ENCODE peak calls at places on chromosomes 1 and 21, in five cellular contexts. E is sigmoid colon, P is prostate gland, Z is uterus, N is stomach. Q is an unnamed sample.

GRCh38 chr1:44327679-44328491 is 27.2 kb downstream of the ERI3 start:
- DNase-seq in E (peak), N (peak), Z (peak), P (peak), Q (peak)

GRCh38 chr1:209769171-209769904 is 13.5 kb downstream of the TRAF3IP3 start:
- DNase-seq in P (no peak), E (peak), Z (peak), N (no peak), Q (peak)

GRCh38 chr1:167631987-167632680 is 2.1 kb downstream of the RCSD1 start:
- DNase-seq in P (no peak), Z (no peak), E (no peak), N (no peak), Q (no peak)

GRCh38 chr1:113303252-113303651 is 87.1 kb upstream of the MAGI3 start:
- DNase-seq in N (no peak), Z (no peak), P (no peak), E (no peak), Q (no peak)

GRCh38 chr1:203364013-203364730 is 13.2 kb upstream of the FMOD start:
- DNase-seq in P (no peak), E (no peak), N (peak), Z (no peak), Q (no peak)

GRCh38 chr1:110436635-110437034 is 14.3 kb upstream of the PROK1 start:
- DNase-seq in P (no peak), Z (no peak), E (no peak), N (no peak), Q (no peak)

GRCh38 chr1:32351859-32352745 is 10.2 kb downstream of the FAM229A start:
- DNase-seq in Z (peak), P (no peak), E (peak), N (peak), Q (no peak)

GRCh38 chr1:6101826-6102225 is 56.1 kb downstream of the KCNAB2 start:
- DNase-seq in P (no peak), N (no peak), Z (no peak), E (peak), Q (no peak)

GRCh38 chr1:241688940-241689368 is 36.9 kb downstream of the WDR64 start:
- DNase-seq in E (no peak), P (no peak), Z (no peak), N (no peak), Q (no peak)

GRCh38 chr1:205438213-205439158 is 16.6 kb upstream of the LEMD1 start:
- DNase-seq in E (peak), P (peak), N (peak), Z (peak), Q (no peak)

GRCh38 chr1:26278303-26278702 is 1.6 kb upstream of the SH3BGRL3 start:
- DNase-seq in E (no peak), P (peak), Z (no peak), N (peak), Q (no peak)

GRCh38 chr1:117671781-117672501 is 66.1 kb downstream of the TENT5C start:
- DNase-seq in N (peak), E (peak), Z (peak), P (no peak), Q (no peak)

GRCh38 chr1:14437410-14437913 is 161.0 kb upstream of the KAZN start:
- DNase-seq in P (no peak), N (no peak), E (no peak), Z (no peak), Q (no peak)

GRCh38 chr1:235809949-235810348 is 56.8 kb downstream of the LYST start:
- DNase-seq in E (no peak), N (no peak), Z (no peak), P (no peak), Q (no peak)

GRCh38 chr1:181112071-181112929 is 23.8 kb downstream of the IER5 start:
- DNase-seq in Z (peak), E (peak), P (peak), N (peak), Q (peak)

GRCh38 chr21:35254006-35254751 is 205.1 kb upstream of the RUNX1 start:
- DNase-seq in Z (no peak), P (peak), N (no peak), E (no peak), Q (no peak)

GRCh38 chr1:10634428-10635384 is 160.0 kb downstream of the PEX14 start:
- DNase-seq in Z (peak), E (no peak), N (no peak), P (peak), Q (no peak)

GRCh38 chr1:216119600-216119999 is 303.6 kb downstream of the USH2A start:
- DNase-seq in N (no peak), P (no peak), Z (no peak), E (no peak), Q (no peak)

GRCh38 chr21:30434033-30434631 is 4.1 kb downstream of the KRTAP13-4 start:
- DNase-seq in N (peak), Z (no peak), P (peak), E (no peak), Q (no peak)

GRCh38 chr1:92709738-92710137 is 75.2 kb downstream of the EVI5 start:
- DNase-seq in P (no peak), E (no peak), Z (no peak), N (no peak), Q (no peak)

GRCh38 chr1:86082183-86082582 is 74.4 kb downstream of the COL24A1 start:
- DNase-seq in E (no peak), N (no peak), Z (no peak), P (no peak), Q (no peak)

GRCh38 chr1:113780363-113781146 is 21.3 kb upstream of the PHTF1 start:
- DNase-seq in E (no peak), N (no peak), Z (no peak), P (no peak), Q (no peak)

GRCh38 chr1:66384258-66384657 is 149.7 kb upstream of the SGIP1 start:
- DNase-seq in P (no peak), N (no peak), Z (no peak), E (no peak), Q (no peak)

GRCh38 chr21:46122241-46122671 is 24.3 kb downstream of the COL6A2 start:
- DNase-seq in N (peak), E (peak), P (no peak), Z (peak), Q (no peak)

GRCh38 chr1:228920791-228921190 is 185.5 kb downstream of the RHOU start:
- DNase-seq in N (no peak), Z (no peak), P (no peak), E (peak), Q (no peak)

GRCh38 chr21:43361493-43362296 is 65.2 kb downstream of the SIK1 start:
- DNase-seq in E (peak), N (no peak), Z (no peak), P (peak), Q (no peak)

GRCh38 chr1:15332952-15333715 is 76.6 kb upstream of the EFHD2 start:
- DNase-seq in E (no peak), Z (no peak), N (no peak), P (no peak), Q (no peak)

GRCh38 chr1:15000671-15001070 is 152.9 kb upstream of the TMEM51 start:
- DNase-seq in E (no peak), Z (no peak), P (no peak), N (no peak), Q (no peak)

GRCh38 chr1:233603366-233603927 is 10.5 kb upstream of the KCNK1 start:
- DNase-seq in P (no peak), N (no peak), Z (no peak), E (no peak), Q (no peak)

GRCh38 chr1:155218854-155219591 is 10.5 kb downstream of the MTX1 start:
- DNase-seq in Z (peak), N (no peak), E (no peak), P (peak), Q (no peak)

GRCh38 chr21:46217511-46218196 is 10.9 kb downstream of the LSS start:
- DNase-seq in Z (no peak), E (peak), N (no peak), P (no peak), Q (no peak)

GRCh38 chr1:36106269-36106668 is 17.6 kb downstream of the ADPRS start:
- DNase-seq in P (no peak), E (no peak), Z (no peak), N (no peak), Q (no peak)
- TF ChIP-seq CTCF in P (no peak), E (no peak), Z (no peak), N (no peak), Q (no peak)

GRCh38 chr1:202237052-202237451 is 43.5 kb downstream of the LGR6 start:
- DNase-seq in N (no peak), P (no peak), Z (no peak), E (peak), Q (no peak)

GRCh38 chr1:202234331-202235002 is 40.9 kb downstream of the LGR6 start:
- DNase-seq in Z (no peak), N (no peak), P (no peak), E (no peak), Q (no peak)

GRCh38 chr1:202233824-202234223 is 40.2 kb downstream of the LGR6 start:
- DNase-seq in N (no peak), P (no peak), Z (no peak), E (no peak), Q (no peak)

GRCh38 chr1:202235856-202236837 is 42.5 kb downstream of the LGR6 start:
- DNase-seq in N (peak), E (no peak), Z (peak), P (no peak), Q (no peak)

DNA sequence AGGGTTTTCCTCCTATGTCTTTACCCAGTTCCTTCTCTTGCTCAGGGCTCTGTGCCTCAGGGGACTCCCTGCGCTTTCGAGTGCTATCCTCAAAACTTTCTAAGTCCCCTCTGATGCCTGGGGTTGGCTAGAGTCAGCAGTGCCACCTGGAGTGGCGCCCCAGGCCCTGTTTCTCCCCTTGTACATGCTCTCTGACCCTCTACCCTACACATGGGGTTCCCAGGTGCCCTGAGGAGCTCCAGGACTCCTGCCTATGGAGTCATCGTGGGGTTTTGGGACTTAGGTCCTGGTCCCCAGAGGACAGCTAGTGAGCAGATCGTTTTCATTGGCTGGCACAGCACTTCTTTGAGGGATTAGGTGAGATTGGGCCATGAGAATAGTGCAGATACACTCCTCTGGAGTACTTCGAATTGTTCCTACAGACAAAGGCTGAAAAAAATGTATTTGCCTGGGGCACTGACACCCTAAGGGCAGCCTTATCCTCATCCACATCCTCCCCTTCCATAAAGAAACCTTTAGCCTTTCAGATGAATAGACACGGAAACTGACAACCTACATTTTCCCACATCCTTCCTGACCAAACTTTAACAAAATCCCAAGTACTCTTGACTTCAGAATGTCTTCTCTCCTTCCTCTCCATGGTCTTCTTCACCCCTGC is 41.5 kb downstream of the LGR6 start:
- DNase-seq in N (no peak), E (no peak), Z (no peak), P (no peak), Q (no peak)
- TF ChIP-seq POLR2A in N (no peak), E (no peak), Z (no peak), P (no peak), Q (no peak)

DNA sequence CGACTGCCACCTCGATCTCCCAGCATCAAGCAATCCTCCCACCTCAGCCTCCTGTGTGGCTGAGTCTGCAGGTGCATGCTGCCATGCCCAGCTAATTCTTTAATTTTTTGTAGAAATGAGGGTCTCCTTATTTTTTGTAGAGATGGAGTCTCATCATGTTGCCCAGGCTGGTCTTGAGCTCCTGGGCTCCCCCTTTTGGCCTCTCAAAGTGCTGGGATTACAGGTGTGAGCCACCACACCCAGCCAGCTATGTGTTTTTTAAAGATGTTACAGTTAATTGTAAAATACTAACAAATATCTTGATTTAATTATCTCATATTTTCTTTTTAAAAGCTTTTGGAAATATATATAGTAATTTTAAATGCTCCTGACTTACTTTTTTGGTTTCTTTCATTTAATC is 181.3 kb upstream of the DMRTA2 start:
- DNase-seq in N (no peak), P (no peak), E (no peak), Z (no peak), Q (no peak)
- TF ChIP-seq CTCF in N (no peak), P (no peak), E (no peak), Z (no peak), Q (no peak)

GRCh38 chr21:25565272-25566199 is 41.7 kb downstream of the MRPL39 start:
- DNase-seq in Z (no peak), P (no peak), E (no peak), N (no peak), Q (no peak)
- TF ChIP-seq POLR2A in Z (no peak), P (no peak), E (no peak), N (no peak), Q (no peak)